ENCODE peak calls at places on chromosomes 5 and 9, in five cellular contexts. B is SK-N-SH, N is cardiac muscle cell, M is OCI-LY7, C is brain microvascular endothelial cell. O is an unnamed sample.

GRCh38 chr9:132849168-132849831 is 28.8 kb downstream of the AK8 start:
- DNase-seq in N (no peak), M (no peak), B (peak), C (no peak), O (no peak)

GRCh38 chr5:116305899-116306298 is 221.1 kb downstream of the COMMD10 start:
- DNase-seq in B (no peak), N (no peak), C (no peak), M (no peak), O (no peak)

GRCh38 chr9:115291841-115292240 is 173.9 kb upstream of the TNC start:
- DNase-seq in C (no peak), B (no peak), N (no peak), M (no peak), O (no peak)

GRCh38 chr5:179309751-179310320 is 35.4 kb downstream of the ADAMTS2 start:
- DNase-seq in B (no peak), C (no peak), N (no peak), M (no peak), O (no peak)

GRCh38 chr5:37619353-37619752 is 220.5 kb downstream of the GDNF start:
- DNase-seq in C (peak), N (no peak), B (no peak), M (no peak), O (no peak)

GRCh38 chr5:39599721-39600431 is 175.1 kb upstream of the DAB2 start:
- DNase-seq in N (peak), M (peak), B (no peak), C (peak), O (no peak)

GRCh38 chr9:95226921-95227320 is 90.6 kb downstream of the FANCC start:
- DNase-seq in N (no peak), C (no peak), B (no peak), M (no peak), O (no peak)

GRCh38 chr5:80754900-80755299 is 100.1 kb upstream of the DHFR start:
- DNase-seq in M (peak), C (peak), N (no peak), B (no peak), O (no peak)

GRCh38 chr5:13218518-13218917 is 726.0 kb downstream of the DNAH5 start:
- DNase-seq in B (no peak), M (no peak), C (no peak), N (no peak), O (no peak)

GRCh38 chr5:38695021-38695961 is 138.8 kb upstream of the LIFR start:
- DNase-seq in M (no peak), C (no peak), N (no peak), B (no peak), O (no peak)

GRCh38 chr5:58060971-58061370 is 398.9 kb downstream of the PLK2 start:
- DNase-seq in B (no peak), C (peak), N (no peak), M (no peak), O (no peak)

GRCh38 chr9:73149371-73150067 is 2.1 kb upstream of the ANXA1 start:
- DNase-seq in N (no peak), C (peak), B (no peak), M (no peak), O (no peak)

GRCh38 chr5:178153530-178154340 is at the start of gene NHP2:
- DNase-seq in B (peak), M (peak), C (peak), N (peak), O (peak)

GRCh38 chr9:121987312-121987711 is 105.8 kb downstream of the TTLL11 start:
- DNase-seq in B (no peak), M (no peak), C (no peak), N (no peak), O (no peak)

GRCh38 chr9:35051069-35051967 is 21.1 kb downstream of the VCP start:
- DNase-seq in B (peak), M (peak), C (peak), N (peak), O (no peak)

GRCh38 chr5:87243161-87243877 is 24.4 kb upstream of the RASA1 start:
- DNase-seq in B (no peak), C (peak), M (no peak), N (no peak), O (no peak)

GRCh38 chr5:43179836-43180235 is 12.2 kb upstream of the NIM1K start:
- DNase-seq in B (no peak), C (no peak), M (no peak), N (no peak), O (no peak)

GRCh38 chr5:110611817-110612216 is 114.7 kb downstream of the TMEM232 start:
- DNase-seq in C (no peak), M (no peak), B (no peak), N (no peak), O (no peak)

GRCh38 chr5:119336262-119336661 is 19.6 kb upstream of the TNFAIP8 start:
- DNase-seq in M (peak), N (no peak), B (no peak), C (no peak), O (no peak)
- H3K4me3 ChIP-seq in M (peak), N (no peak), B (no peak), C (no peak), O (no peak)

DNA sequence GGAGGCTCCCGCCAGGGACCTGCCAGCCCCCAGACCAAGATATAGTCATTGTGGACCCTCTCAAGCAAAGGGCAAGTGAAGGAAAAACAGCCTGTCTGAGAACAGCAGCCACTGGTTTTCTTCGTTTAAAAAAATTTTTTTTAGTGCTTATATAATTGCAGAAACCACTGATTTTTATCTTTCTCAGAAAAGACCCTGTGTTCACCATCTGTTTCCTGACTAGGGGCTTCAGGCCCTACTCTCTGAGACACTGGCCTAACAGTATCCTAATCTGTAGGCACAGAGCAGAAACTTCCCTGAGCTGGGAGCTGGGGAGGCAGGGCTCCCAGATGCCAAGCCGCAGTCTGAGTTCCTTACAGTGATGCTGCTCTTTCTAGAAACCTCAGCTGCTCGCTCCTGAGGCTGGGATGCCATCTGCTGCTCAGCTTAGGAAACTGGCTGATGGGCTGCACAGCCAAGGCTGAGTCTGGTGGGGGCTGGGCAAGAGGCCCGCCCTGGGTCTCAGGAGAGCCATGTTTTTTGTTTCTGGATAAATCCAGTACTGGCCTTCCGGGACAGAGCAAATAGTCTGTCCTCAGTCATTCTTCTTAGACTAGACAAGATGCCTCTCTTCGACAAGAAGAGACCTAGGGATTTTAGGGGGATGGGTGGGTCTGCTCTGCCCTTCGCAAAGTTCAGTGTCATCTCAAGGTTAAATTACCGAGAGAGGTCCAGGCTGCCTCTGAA is 31.0 kb upstream of the MATR3 start:
- DNase-seq in B (peak), C (peak), N (peak), M (peak), O (peak)
- H3K27ac ChIP-seq in B (no peak), C (no peak), N (no peak), M (no peak), O (peak)

GRCh38 chr9:137128158-137129088 is 10.5 kb upstream of the GRIN1 start:
- DNase-seq in M (peak), B (peak), C (no peak), N (no peak), O (no peak)

GRCh38 chr9:137127301-137128157 is 11.4 kb upstream of the GRIN1 start:
- DNase-seq in N (no peak), B (no peak), C (no peak), M (peak), O (no peak)

GRCh38 chr9:137129089-137129455 is 9.9 kb upstream of the GRIN1 start:
- DNase-seq in C (peak), B (peak), N (no peak), M (no peak), O (no peak)

GRCh38 chr9:137129456-137130175 is 9.3 kb upstream of the GRIN1 start:
- DNase-seq in N (peak), M (peak), B (peak), C (peak), O (peak)

GRCh38 chr9:137126786-137127185 is 12.2 kb upstream of the GRIN1 start:
- DNase-seq in B (no peak), C (no peak), M (peak), N (no peak), O (no peak)
- H3K4me3 ChIP-seq in B (no peak), C (no peak), M (peak), N (no peak), O (peak)

GRCh38 chr5:53053364-53053763 is 56.2 kb downstream of the MOCS2 start:
- DNase-seq in C (no peak), N (no peak), B (no peak), M (no peak), O (no peak)

GRCh38 chr5:53052499-53052898 is 57.1 kb downstream of the MOCS2 start:
- DNase-seq in M (no peak), B (no peak), N (no peak), C (no peak), O (no peak)

GRCh38 chr5:53059281-53059680 is 50.3 kb downstream of the MOCS2 start:
- DNase-seq in C (peak), B (no peak), M (no peak), N (no peak), O (no peak)

GRCh38 chr5:53055359-53055758 is 54.2 kb downstream of the MOCS2 start:
- DNase-seq in N (no peak), C (no peak), B (no peak), M (no peak), O (no peak)
- H3K27ac ChIP-seq in N (no peak), C (no peak), B (no peak), M (no peak), O (no peak)

GRCh38 chr5:72474117-72474915 is 32.9 kb downstream of the ZNF366 start:
- DNase-seq in B (no peak), M (no peak), C (peak), N (no peak), O (no peak)
- H3K4me3 ChIP-seq in B (no peak), M (no peak), C (no peak), N (no peak), O (no peak)

DNA sequence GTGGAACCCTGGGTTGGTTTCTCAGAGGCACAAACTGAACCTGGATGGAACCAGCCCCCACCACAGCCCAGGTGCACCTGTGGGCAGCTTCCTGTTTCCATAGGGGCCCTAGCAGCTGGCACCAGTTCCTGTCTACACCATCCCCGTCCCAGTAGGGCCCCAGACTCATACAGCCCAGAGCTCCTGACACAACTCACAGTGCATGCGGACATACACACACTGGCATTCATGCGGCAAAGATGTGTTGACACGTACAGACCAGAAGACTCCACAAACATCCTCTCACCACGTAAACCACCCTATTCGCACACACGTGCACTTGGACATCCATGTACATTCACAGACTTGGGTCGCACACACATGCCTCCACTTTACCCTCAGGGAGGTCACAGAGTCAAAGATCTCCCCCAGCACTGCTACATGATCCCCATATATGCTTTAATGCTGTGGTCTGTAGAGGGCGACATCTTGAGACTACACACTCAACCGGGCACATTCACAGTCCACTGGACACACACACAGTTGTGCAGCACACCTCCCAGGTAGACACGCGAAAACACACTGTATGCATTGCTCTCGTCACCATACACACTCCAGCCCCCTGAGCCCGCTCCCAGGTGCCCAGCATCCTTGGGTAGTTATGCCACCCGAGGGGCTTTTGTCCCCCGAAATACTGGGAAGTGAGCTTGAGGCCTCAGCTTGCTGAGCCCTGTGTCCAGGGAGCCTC is 22.4 kb downstream of the CXXC5 start:
- DNase-seq in C (no peak), N (no peak), B (peak), M (peak), O (no peak)
- H3K27ac ChIP-seq in C (peak), N (peak), B (peak), M (peak), O (peak)

DNA sequence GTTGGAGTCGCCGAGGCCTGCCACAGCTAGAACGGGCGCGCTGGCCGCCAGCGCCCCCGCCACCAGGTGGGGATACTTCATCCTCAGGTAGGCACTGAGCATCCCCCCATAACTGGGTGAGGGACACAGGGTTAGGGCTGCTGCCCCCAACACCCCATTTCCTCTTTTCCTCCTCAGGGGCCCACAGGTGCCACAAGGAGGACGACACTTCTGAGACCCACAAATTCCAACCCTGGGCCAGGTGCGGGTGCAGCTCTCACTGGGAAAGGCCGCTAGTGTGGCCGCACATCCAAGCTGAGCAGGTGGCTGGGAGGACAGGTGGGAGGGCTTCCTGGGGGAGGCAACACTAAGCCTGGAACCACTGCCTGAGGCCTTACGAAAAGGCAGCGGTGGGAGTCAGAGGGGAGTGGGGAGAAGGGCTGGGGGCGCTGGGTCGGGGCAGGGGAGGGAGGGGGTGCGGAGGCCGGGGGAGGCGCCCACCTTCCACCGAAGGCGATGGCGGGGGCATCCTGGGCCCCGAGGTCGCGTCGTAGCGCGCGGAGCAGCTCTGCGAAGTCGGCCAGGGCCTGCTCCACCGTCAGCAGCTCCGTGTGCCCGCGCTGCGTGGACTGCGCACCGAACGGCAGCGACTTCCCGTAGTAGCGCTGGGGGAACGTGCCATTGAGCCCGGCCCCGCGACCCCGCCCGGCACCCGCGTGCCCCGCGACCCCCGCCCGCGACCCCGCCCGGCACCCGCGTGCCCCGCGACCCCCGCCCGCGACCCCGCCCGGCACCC is 961 bp downstream of the DPP7 start:
- DNase-seq in C (no peak), M (no peak), B (peak), N (no peak), O (no peak)
- H3K4me3 ChIP-seq in C (peak), M (peak), B (peak), N (no peak), O (peak)

GRCh38 chr9:128913995-128914772 is 6.6 kb upstream of the PHYHD1 start:
- DNase-seq in B (no peak), M (no peak), N (no peak), C (no peak), O (no peak)
- H3K27ac ChIP-seq in B (no peak), M (no peak), N (no peak), C (no peak), O (peak)